ENCODE peak calls at places on chromosomes 6 and 20, in eight cellular contexts. B is ACHN, I is mesothelial cell of epicardium, R is fibroblast of the aortic adventitia, O is fibroblast of lung, Z is Daoy, Y is NCI-H2171 treated with DMSO at 0.1 percent for 48 hours, T is NCI-H2081. A is an unnamed sample.

GRCh38 chr6:16855460-16855859 is 94.2 kb upstream of the ATXN1 start:
- DNase-seq in B (no peak), I (no peak), R (no peak), O (no peak), Z (no peak), Y (no peak), T (no peak), A (no peak)

GRCh38 chr20:41469868-41470267 is 103.2 kb upstream of the EMILIN3 start:
- DNase-seq in B (no peak), I (no peak), R (no peak), O (peak; percentile 12), Z (no peak), Y (no peak), T (no peak), A (no peak)

GRCh38 chr20:47241345-47241781 is 115.1 kb downstream of the ZMYND8 start:
- DNase-seq in B (no peak), I (no peak), R (peak; percentile 99), O (peak; percentile 99), Z (no peak), Y (peak; percentile 98), T (no peak), A (no peak)

GRCh38 chr6:47098570-47098993 is 56.5 kb upstream of the ADGRF1 start:
- DNase-seq in B (no peak), I (no peak), R (peak; percentile 78), O (peak; percentile 89), Z (no peak), Y (no peak), T (no peak), A (no peak)

GRCh38 chr20:37223053-37223452 is 38.6 kb downstream of the GHRH start:
- DNase-seq in B (peak; percentile 59), I (no peak), R (peak; percentile 89), O (peak; percentile 73), Z (peak; percentile 28), Y (no peak), T (no peak), A (peak; percentile 61)

GRCh38 chr6:163525926-163526325 is 111.4 kb downstream of the QKI start:
- DNase-seq in B (peak; percentile 15), I (no peak), R (peak; percentile 15), O (no peak), Z (no peak), Y (no peak), T (no peak), A (no peak)

GRCh38 chr20:23161244-23161875 is 75.2 kb upstream of the CD93 start:
- DNase-seq in B (no peak), I (no peak), R (no peak), O (no peak), Z (no peak), Y (no peak), T (no peak), A (peak; percentile 47)

GRCh38 chr6:142867355-142867801 is 77.6 kb downstream of the HIVEP2 start:
- DNase-seq in B (no peak), I (no peak), R (peak; percentile 73), O (peak; percentile 64), Z (no peak), Y (no peak), T (no peak), A (no peak)

GRCh38 chr6:20213271-20213798 is 1.1 kb upstream of the MBOAT1 start:
- DNase-seq in B (no peak), I (no peak), R (no peak), O (peak; percentile 12), Z (no peak), Y (no peak), T (no peak), A (no peak)

GRCh38 chr6:131792091-131792496 is 15.7 kb upstream of the ENPP1 start:
- DNase-seq in B (peak; percentile 12), I (no peak), R (no peak), O (peak; percentile 16), Z (peak; percentile 90), Y (no peak), T (no peak), A (peak; percentile 61)

GRCh38 chr6:116012471-116012949 is 48.2 kb downstream of the FRK start:
- DNase-seq in B (no peak), I (no peak), R (peak; percentile 55), O (peak; percentile 59), Z (peak; percentile 27), Y (no peak), T (no peak), A (no peak)

GRCh38 chr6:46044876-46045617 is 29.4 kb upstream of the CLIC5 start:
- DNase-seq in B (peak; percentile 69), I (no peak), R (peak; percentile 81), O (peak; percentile 89), Z (peak; percentile 91), Y (no peak), T (no peak), A (peak; percentile 70)

GRCh38 chr6:111551521-111552231 is 54.0 kb downstream of the TRAF3IP2 start:
- DNase-seq in B (no peak), I (no peak), R (peak; percentile 42), O (no peak), Z (peak; percentile 49), Y (peak; percentile 92), T (peak; percentile 98), A (peak; percentile 88)

GRCh38 chr6:138287144-138287955 is 69.1 kb upstream of the PBOV1 start:
- DNase-seq in B (peak; percentile 50), I (no peak), R (peak; percentile 51), O (no peak), Z (peak; percentile 28), Y (peak; percentile 43), T (peak; percentile 57), A (peak; percentile 75)

GRCh38 chr6:75532521-75532920 is 38.9 kb upstream of the FILIP1 start:
- DNase-seq in B (no peak), I (no peak), R (peak; percentile 68), O (no peak), Z (peak; percentile 7), Y (no peak), T (no peak), A (peak; percentile 78)

GRCh38 chr6:107629545-107630147 is 139.7 kb downstream of the SOBP start:
- DNase-seq in B (no peak), I (no peak), R (no peak), O (no peak), Z (no peak), Y (no peak), T (peak; percentile 91), A (no peak)

GRCh38 chr20:23121766-23122095 is 35.6 kb upstream of the CD93 start:
- DNase-seq in B (no peak), I (no peak), R (no peak), O (no peak), Z (no peak), Y (no peak), T (no peak), A (no peak)

GRCh38 chr20:51402201-51402600 is 140.3 kb downstream of the NFATC2 start:
- DNase-seq in B (no peak), I (no peak), R (no peak), O (peak; percentile 67), Z (no peak), Y (no peak), T (no peak), A (no peak)

GRCh38 chr6:79997728-79998127 is 6.7 kb upstream of the TTK start:
- DNase-seq in B (no peak), I (no peak), R (no peak), O (no peak), Z (no peak), Y (no peak), T (no peak), A (no peak)

GRCh38 chr6:19682859-19683258 is 154.3 kb upstream of the ID4 start:
- DNase-seq in B (no peak), I (no peak), R (no peak), O (no peak), Z (no peak), Y (no peak), T (no peak), A (no peak)

GRCh38 chr6:79232696-79233462 is 1.6 kb downstream of the HMGN3 start:
- DNase-seq in B (no peak), I (no peak), R (no peak), O (no peak), Z (no peak), Y (no peak), T (no peak), A (no peak)

GRCh38 chr6:130775421-130776012 is 51.7 kb upstream of the SMLR1 start:
- DNase-seq in B (no peak), I (no peak), R (peak; percentile 20), O (peak; percentile 11), Z (no peak), Y (no peak), T (no peak), A (no peak)

GRCh38 chr6:4607026-4607704 is 169.0 kb upstream of the CDYL start:
- DNase-seq in B (peak; percentile 71), I (no peak), R (peak; percentile 73), O (peak; percentile 94), Z (peak; percentile 88), Y (no peak), T (peak; percentile 15), A (peak; percentile 82)

GRCh38 chr6:95785785-95786184 is 208.4 kb downstream of the MANEA start:
- DNase-seq in B (no peak), I (no peak), R (no peak), O (no peak), Z (no peak), Y (no peak), T (no peak), A (no peak)

GRCh38 chr6:41637179-41638001 is 878 bp upstream of the MDFI start:
- DNase-seq in B (no peak), I (no peak), R (no peak), O (no peak), Z (peak; percentile 47), Y (no peak), T (no peak), A (peak; percentile 89)

GRCh38 chr20:44716309-44717106 is 1.3 kb downstream of the CCN5 start:
- DNase-seq in B (no peak), I (no peak), R (no peak), O (no peak), Z (no peak), Y (no peak), T (no peak), A (no peak)

GRCh38 chr6:150528648-150529285 is 70.9 kb upstream of the PLEKHG1 start:
- DNase-seq in B (peak; percentile 38), I (peak; percentile 59), R (peak; percentile 9), O (peak; percentile 4), Z (peak; percentile 94), Y (no peak), T (no peak), A (peak; percentile 93)

A was measured in islet precursor cell.